ENCODE peak calls at places on chromosomes 1 and 21, in ten cellular contexts. D, X, H, Y, C, J, E, L, R and I are unnamed samples.

GRCh38 chr21:28429161-28429560 is 563.5 kb downstream of the LTN1 start:
- DNase-seq in D (no peak), X (no peak), H (no peak), Y (no peak), C (no peak), J (no peak), E (no peak), L (no peak), R (no peak), I (no peak)

GRCh38 chr1:935751-936231 is 12.1 kb downstream of the SAMD11 start:
- DNase-seq in D (no peak), X (no peak), H (no peak), Y (no peak), C (no peak), J (no peak), E (peak), L (no peak), R (no peak), I (no peak)

GRCh38 chr1:64006276-64007051 is 197.0 kb upstream of the UBE2U start:
- DNase-seq in D (peak), X (no peak), H (no peak), Y (no peak), C (no peak), J (no peak), E (no peak), L (peak), R (no peak), I (no peak)

GRCh38 chr1:95332754-95333153 is 98.7 kb downstream of the RWDD3 start:
- DNase-seq in D (no peak), X (no peak), H (no peak), Y (no peak), C (no peak), J (no peak), E (no peak), L (no peak), R (no peak), I (no peak)

GRCh38 chr1:119541389-119541788 is 34.4 kb downstream of the HSD3B1 start:
- DNase-seq in D (no peak), X (no peak), H (no peak), Y (no peak), C (no peak), J (no peak), E (no peak), L (no peak), R (no peak), I (no peak)

GRCh38 chr1:63857478-63857877 is 83.7 kb downstream of the ROR1 start:
- DNase-seq in D (no peak), X (no peak), H (no peak), Y (no peak), C (no peak), J (no peak), E (no peak), L (no peak), R (no peak), I (no peak)

GRCh38 chr1:204065174-204065985 is 7.5 kb upstream of the SOX13 start:
- DNase-seq in D (no peak), X (no peak), H (peak), Y (no peak), C (peak), J (no peak), E (peak), L (no peak), R (no peak), I (no peak)

GRCh38 chr1:209335090-209335692 is 248.3 kb upstream of the CAMK1G start:
- DNase-seq in D (peak), X (no peak), H (no peak), Y (no peak), C (no peak), J (no peak), E (no peak), L (peak), R (no peak), I (no peak)

GRCh38 chr1:209688746-209689234 is 13.6 kb downstream of the G0S2 start:
- DNase-seq in D (peak), X (no peak), H (no peak), Y (no peak), C (no peak), J (no peak), E (no peak), L (no peak), R (no peak), I (no peak)

GRCh38 chr1:29133861-29134694 is 10.4 kb upstream of the TMEM200B start:
- DNase-seq in D (no peak), X (no peak), H (no peak), Y (no peak), C (no peak), J (no peak), E (no peak), L (no peak), R (no peak), I (no peak)

GRCh38 chr1:183808296-183809027 is 3.5 kb downstream of the RGL1 start:
- DNase-seq in D (no peak), X (no peak), H (no peak), Y (no peak), C (no peak), J (no peak), E (no peak), L (no peak), R (no peak), I (no peak)